ENCODE peak calls at places on chromosome 7, in five cellular contexts. One of them, this sample, is unnamed.

GRCh38 chr7:47150497-47151260 is 431.2 kb downstream of the TNS3 start:
- DNase-seq in H54: no peak
- DNase-seq in activated T-cell treated with anti-CD3 and anti-CD28 coated beads, Interleukin-2, amount 50 U/mL, for 48 hours: no peak
- DNase-seq in activated T-helper 9 cell treated with anti-CD3 and anti-CD28 coated beads, Interleukin-2, amount 50 U/mL, for 16 hours: no peak
- DNase-seq in HFF-Myc: no peak
- DNase-seq in this sample: no peak

GRCh38 chr7:122268101-122268500 is 36.4 kb downstream of the FEZF1 start:
- DNase-seq in H54: no peak
- DNase-seq in activated T-cell treated with anti-CD3 and anti-CD28 coated beads, Interleukin-2, amount 50 U/mL, for 48 hours: no peak
- DNase-seq in activated T-helper 9 cell treated with anti-CD3 and anti-CD28 coated beads, Interleukin-2, amount 50 U/mL, for 16 hours: no peak
- DNase-seq in HFF-Myc: no peak
- DNase-seq in this sample: no peak

GRCh38 chr7:34453150-34453549 is 204.9 kb upstream of the NPSR1 start:
- DNase-seq in H54: no peak
- DNase-seq in activated T-cell treated with anti-CD3 and anti-CD28 coated beads, Interleukin-2, amount 50 U/mL, for 48 hours: no peak
- DNase-seq in activated T-helper 9 cell treated with anti-CD3 and anti-CD28 coated beads, Interleukin-2, amount 50 U/mL, for 16 hours: no peak
- DNase-seq in HFF-Myc: no peak
- DNase-seq in this sample: peak; percentile 37

GRCh38 chr7:101814996-101815825 is 2.2 kb upstream of the CUX1 start:
- DNase-seq in H54: peak; percentile 61
- DNase-seq in activated T-cell treated with anti-CD3 and anti-CD28 coated beads, Interleukin-2, amount 50 U/mL, for 48 hours: peak; percentile 75
- DNase-seq in activated T-helper 9 cell treated with anti-CD3 and anti-CD28 coated beads, Interleukin-2, amount 50 U/mL, for 16 hours: peak; percentile 59
- DNase-seq in HFF-Myc: no peak
- DNase-seq in this sample: no peak

GRCh38 chr7:35593896-35594295 is 101.0 kb downstream of the HERPUD2 start:
- DNase-seq in H54: peak; percentile 16
- DNase-seq in activated T-cell treated with anti-CD3 and anti-CD28 coated beads, Interleukin-2, amount 50 U/mL, for 48 hours: peak; percentile 45
- DNase-seq in activated T-helper 9 cell treated with anti-CD3 and anti-CD28 coated beads, Interleukin-2, amount 50 U/mL, for 16 hours: no peak
- DNase-seq in HFF-Myc: no peak
- DNase-seq in this sample: no peak

GRCh38 chr7:85630904-85631582 is 444.2 kb upstream of the SEMA3D start:
- DNase-seq in H54: no peak
- DNase-seq in activated T-cell treated with anti-CD3 and anti-CD28 coated beads, Interleukin-2, amount 50 U/mL, for 48 hours: no peak
- DNase-seq in activated T-helper 9 cell treated with anti-CD3 and anti-CD28 coated beads, Interleukin-2, amount 50 U/mL, for 16 hours: no peak
- DNase-seq in HFF-Myc: no peak
- DNase-seq in this sample: no peak

GRCh38 chr7:81925530-81925929 is 155.7 kb upstream of the HGF start:
- DNase-seq in H54: no peak
- DNase-seq in activated T-cell treated with anti-CD3 and anti-CD28 coated beads, Interleukin-2, amount 50 U/mL, for 48 hours: no peak
- DNase-seq in activated T-helper 9 cell treated with anti-CD3 and anti-CD28 coated beads, Interleukin-2, amount 50 U/mL, for 16 hours: no peak
- DNase-seq in HFF-Myc: no peak
- DNase-seq in this sample: no peak

GRCh38 chr7:141362580-141363435 is 188.4 kb upstream of the AGK start:
- DNase-seq in H54: peak; percentile 75
- DNase-seq in activated T-cell treated with anti-CD3 and anti-CD28 coated beads, Interleukin-2, amount 50 U/mL, for 48 hours: no peak
- DNase-seq in activated T-helper 9 cell treated with anti-CD3 and anti-CD28 coated beads, Interleukin-2, amount 50 U/mL, for 16 hours: no peak
- DNase-seq in HFF-Myc: no peak
- DNase-seq in this sample: no peak

GRCh38 chr7:157674715-157675426 is 338.1 kb downstream of the DNAJB6 start:
- DNase-seq in H54: no peak
- DNase-seq in activated T-cell treated with anti-CD3 and anti-CD28 coated beads, Interleukin-2, amount 50 U/mL, for 48 hours: no peak
- DNase-seq in activated T-helper 9 cell treated with anti-CD3 and anti-CD28 coated beads, Interleukin-2, amount 50 U/mL, for 16 hours: no peak
- DNase-seq in HFF-Myc: no peak
- DNase-seq in this sample: no peak

GRCh38 chr7:155644971-155645509 is 579 bp downstream of the RBM33 start:
- DNase-seq in H54: no peak
- DNase-seq in activated T-cell treated with anti-CD3 and anti-CD28 coated beads, Interleukin-2, amount 50 U/mL, for 48 hours: peak; percentile 68
- DNase-seq in activated T-helper 9 cell treated with anti-CD3 and anti-CD28 coated beads, Interleukin-2, amount 50 U/mL, for 16 hours: peak; percentile 10
- DNase-seq in HFF-Myc: no peak
- DNase-seq in this sample: no peak

GRCh38 chr7:150398965-150399320 is 19.8 kb downstream of the ZNF775 start:
- DNase-seq in H54: no peak
- DNase-seq in activated T-cell treated with anti-CD3 and anti-CD28 coated beads, Interleukin-2, amount 50 U/mL, for 48 hours: no peak
- DNase-seq in activated T-helper 9 cell treated with anti-CD3 and anti-CD28 coated beads, Interleukin-2, amount 50 U/mL, for 16 hours: no peak
- DNase-seq in HFF-Myc: no peak
- DNase-seq in this sample: no peak

GRCh38 chr7:111756687-111757178 is 194.4 kb upstream of the IMMP2L start:
- DNase-seq in H54: peak; percentile 25
- DNase-seq in activated T-cell treated with anti-CD3 and anti-CD28 coated beads, Interleukin-2, amount 50 U/mL, for 48 hours: no peak
- DNase-seq in activated T-helper 9 cell treated with anti-CD3 and anti-CD28 coated beads, Interleukin-2, amount 50 U/mL, for 16 hours: no peak
- DNase-seq in HFF-Myc: no peak
- DNase-seq in this sample: no peak

GRCh38 chr7:75966209-75966961 is 28.0 kb downstream of the TMEM120A start:
- DNase-seq in H54: no peak
- DNase-seq in activated T-cell treated with anti-CD3 and anti-CD28 coated beads, Interleukin-2, amount 50 U/mL, for 48 hours: no peak
- DNase-seq in activated T-helper 9 cell treated with anti-CD3 and anti-CD28 coated beads, Interleukin-2, amount 50 U/mL, for 16 hours: no peak
- DNase-seq in HFF-Myc: no peak
- DNase-seq in this sample: no peak

GRCh38 chr7:139901411-139901810 is 72.3 kb downstream of the TBXAS1 start:
- DNase-seq in H54: no peak
- DNase-seq in activated T-cell treated with anti-CD3 and anti-CD28 coated beads, Interleukin-2, amount 50 U/mL, for 48 hours: no peak
- DNase-seq in activated T-helper 9 cell treated with anti-CD3 and anti-CD28 coated beads, Interleukin-2, amount 50 U/mL, for 16 hours: no peak
- DNase-seq in HFF-Myc: no peak
- DNase-seq in this sample: no peak

GRCh38 chr7:51265066-51265907 is 51.3 kb downstream of the COBL start:
- DNase-seq in H54: no peak
- DNase-seq in activated T-cell treated with anti-CD3 and anti-CD28 coated beads, Interleukin-2, amount 50 U/mL, for 48 hours: no peak
- DNase-seq in activated T-helper 9 cell treated with anti-CD3 and anti-CD28 coated beads, Interleukin-2, amount 50 U/mL, for 16 hours: no peak
- DNase-seq in HFF-Myc: no peak
- DNase-seq in this sample: no peak

GRCh38 chr7:144454256-144455039 is 51.0 kb upstream of the NOBOX start:
- DNase-seq in H54: no peak
- DNase-seq in activated T-cell treated with anti-CD3 and anti-CD28 coated beads, Interleukin-2, amount 50 U/mL, for 48 hours: no peak
- DNase-seq in activated T-helper 9 cell treated with anti-CD3 and anti-CD28 coated beads, Interleukin-2, amount 50 U/mL, for 16 hours: no peak
- DNase-seq in HFF-Myc: no peak
- DNase-seq in this sample: no peak

This sample was measured in pulmonary artery endothelial cell.